ENCODE peak calls at places on chromosomes 6 and 20, in nine cellular contexts. C is CD8-positive, alpha-beta T cell; O is mesothelial cell of epicardium; K is ovary; F is AG09309; E is tibial nerve; U is GM13976; X is progenitor cell of endocrine pancreas; T is AG04450. A is an unnamed sample.
A peak's percentile ranks its signal among the peaks of the same experiment; 100 is the strongest.

GRCh38 chr6:140020207-140020791 is 645.9 kb upstream of the CITED2 start:
- DNase-seq in K (no peak), T (no peak), F (no peak), E (no peak), X (no peak), C (no peak), U (no peak), O (no peak), A (no peak)

GRCh38 chr6:105199711-105200110 is 19.9 kb upstream of the POPDC3 start:
- DNase-seq in T (no peak), X (no peak), C (no peak), F (no peak), K (no peak), U (no peak), E (no peak), O (no peak), A (no peak)

GRCh38 chr6:142489722-142490610 is 188.2 kb downstream of the ADGRG6 start:
- DNase-seq in E (no peak), K (no peak), X (no peak), O (no peak), F (no peak), T (no peak), U (no peak), C (no peak), A (no peak)

GRCh38 chr6:122122202-122122601 is 277.2 kb upstream of the HSF2 start:
- DNase-seq in T (no peak), E (no peak), F (no peak), K (no peak), X (no peak), O (no peak), U (no peak), C (no peak), A (no peak)

GRCh38 chr6:43267619-43268347 is 24.5 kb downstream of the TTBK1 start:
- DNase-seq in U (no peak), E (no peak), C (no peak), O (no peak), T (no peak), X (no peak), K (no peak), F (no peak), A (no peak)

GRCh38 chr6:10478187-10479040 is 42.7 kb upstream of the GCNT2 start:
- DNase-seq in T (peak; percentile 2), C (no peak), U (peak; percentile 66), X (no peak), E (no peak), O (no peak), K (no peak), F (no peak), A (peak; percentile 75)

GRCh38 chr6:3376888-3377535 is 79.8 kb downstream of the SLC22A23 start:
- DNase-seq in C (no peak), X (no peak), O (no peak), E (no peak), T (no peak), F (no peak), K (no peak), U (no peak), A (no peak)

GRCh38 chr6:105459049-105459448 is 56.2 kb upstream of the PREP start:
- DNase-seq in T (no peak), O (no peak), E (no peak), X (no peak), U (peak; percentile 48), F (no peak), C (peak; percentile 51), K (no peak), A (peak; percentile 36)

GRCh38 chr6:93727447-93727846 is 308.1 kb upstream of the EPHA7 start:
- DNase-seq in T (no peak), U (no peak), X (no peak), E (no peak), K (no peak), F (no peak), O (no peak), C (no peak), A (no peak)

GRCh38 chr6:152398316-152398715 is 238.8 kb downstream of the SYNE1 start:
- DNase-seq in O (no peak), T (no peak), K (no peak), F (no peak), E (no peak), C (no peak), X (no peak), U (no peak), A (no peak)

GRCh38 chr20:45450097-45450818 is 19.3 kb upstream of the WFDC2 start:
- DNase-seq in C (no peak), E (peak; percentile 25), T (no peak), U (peak; percentile 45), F (no peak), K (no peak), O (no peak), X (no peak), A (peak; percentile 43)

GRCh38 chr20:32050851-32051556 is 1.0 kb upstream of the HCK start:
- DNase-seq in K (no peak), T (no peak), O (no peak), X (no peak), E (no peak), F (no peak), U (peak; percentile 42), C (no peak), A (no peak)

GRCh38 chr6:157982297-157982579 is 575 bp downstream of the SYNJ2 start:
- DNase-seq in O (no peak), X (peak; percentile 28), T (no peak), U (peak; percentile 69), E (no peak), F (no peak), K (peak; percentile 40), C (peak; percentile 42), A (peak; percentile 65)

GRCh38 chr6:21593412-21593926 is at the start of gene SOX4:
- DNase-seq in U (peak; percentile 88), T (peak; percentile 98), F (peak; percentile 79), X (peak; percentile 87), O (peak; percentile 93), E (peak; percentile 91), K (peak; percentile 97), C (peak; percentile 84), A (peak; percentile 92)

GRCh38 chr6:21594427-21595264 is 1.1 kb downstream of the SOX4 start:
- DNase-seq in T (no peak), O (no peak), F (no peak), K (peak; percentile 54), X (peak; percentile 14), U (peak; percentile 66), C (peak; percentile 27), E (peak; percentile 51), A (peak; percentile 72)

GRCh38 chr6:21592953-21593352 is 598 bp upstream of the SOX4 start:
- DNase-seq in U (no peak), K (no peak), F (no peak), X (no peak), E (no peak), O (no peak), C (no peak), T (no peak), A (no peak)

GRCh38 chr6:21595265-21595950 is 1.9 kb downstream of the SOX4 start:
- DNase-seq in E (peak; percentile 29), U (peak; percentile 47), C (peak; percentile 31), F (no peak), T (no peak), O (no peak), X (no peak), K (peak; percentile 51), A (peak; percentile 61)

DNA sequence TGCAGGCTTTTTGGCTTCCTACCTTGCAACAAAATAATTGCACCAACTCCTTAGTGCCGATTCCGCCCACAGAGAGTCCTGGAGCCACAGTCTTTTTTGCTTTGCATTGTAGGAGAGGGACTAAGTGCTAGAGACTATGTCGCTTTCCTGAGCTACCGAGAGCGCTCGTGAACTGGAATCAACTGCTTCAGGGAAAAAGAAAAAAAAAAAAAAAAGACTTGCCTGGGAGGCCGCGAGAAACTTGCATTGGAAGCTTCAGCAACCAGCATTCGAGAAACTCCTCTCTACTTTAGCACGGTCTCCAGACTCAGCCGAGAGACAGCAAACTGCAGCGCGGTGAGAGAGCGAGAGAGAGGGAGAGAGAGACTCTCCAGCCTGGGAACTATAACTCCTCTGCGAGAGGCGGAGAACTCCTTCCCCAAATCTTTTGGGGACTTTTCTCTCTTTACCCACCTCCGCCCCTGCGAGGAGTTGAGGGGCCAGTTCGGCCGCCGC is 423 bp downstream of the SOX4 start:
- DNase-seq in E (peak; percentile 32), C (peak; percentile 24), O (no peak), F (no peak), U (no peak), X (no peak), K (peak; percentile 33), T (no peak), A (peak; percentile 40)
- TF ChIP-seq CTCF in E (no peak), C (no peak), O (no peak), F (no peak), U (no peak), X (no peak), K (no peak), T (no peak), A (no peak)

GRCh38 chr20:59770270-59770669 is 163.2 kb downstream of the SYCP2 start:
- DNase-seq in O (no peak), X (no peak), U (no peak), C (no peak), E (no peak), F (no peak), T (no peak), K (no peak), A (no peak)
- TF ChIP-seq CTCF in O (peak; percentile 24), X (peak; percentile 48), U (peak; percentile 30), C (no peak), E (no peak), F (no peak), T (no peak), K (no peak), A (peak; percentile 44)

GRCh38 chr6:78436335-78436734 is 431.0 kb upstream of the IRAK1BP1 start:
- DNase-seq in E (no peak), X (no peak), T (peak; percentile 8), F (peak; percentile 24), O (no peak), K (no peak), C (no peak), U (no peak), A (no peak)
- TF ChIP-seq CTCF in E (no peak), X (peak; percentile 23), T (peak; percentile 53), F (peak; percentile 52), O (no peak), K (no peak), C (no peak), U (no peak), A (no peak)

GRCh38 chr20:64260239-64260638 is 4.7 kb downstream of the PCMTD2 start:
- DNase-seq in F (no peak), X (no peak), E (no peak), T (no peak), C (no peak), U (no peak), K (no peak), O (no peak), A (no peak)
- TF ChIP-seq CTCF in F (no peak), X (no peak), E (no peak), T (no peak), C (no peak), U (no peak), K (no peak), O (no peak), A (no peak)

A was measured in GM13977.